ENCODE peak calls at places on chromosomes 13 and 19, in eight cellular contexts. One of them, this sample, is unnamed.

GRCh38 chr19:3682741-3683404 is 17.4 kb downstream of the PIP5K1C start:
- DNase-seq in lower leg skin: no peak
- DNase-seq in uterus: peak; percentile 66
- DNase-seq in D721Med: no peak
- DNase-seq in neural crest cell: no peak
- DNase-seq in epithelial cell of esophagus: no peak
- DNase-seq in upper lobe of right lung: no peak
- DNase-seq in testis: no peak
- DNase-seq in this sample: no peak

GRCh38 chr13:24834902-24835510 is 71.0 kb downstream of the RNF17 start:
- DNase-seq in lower leg skin: no peak
- DNase-seq in uterus: no peak
- DNase-seq in D721Med: no peak
- DNase-seq in neural crest cell: no peak
- DNase-seq in epithelial cell of esophagus: no peak
- DNase-seq in upper lobe of right lung: no peak
- DNase-seq in testis: no peak
- DNase-seq in this sample: no peak

GRCh38 chr13:50309872-50310594 is 294.8 kb downstream of the KCNRG start:
- DNase-seq in lower leg skin: no peak
- DNase-seq in uterus: no peak
- DNase-seq in D721Med: no peak
- DNase-seq in neural crest cell: no peak
- DNase-seq in epithelial cell of esophagus: no peak
- DNase-seq in upper lobe of right lung: no peak
- DNase-seq in testis: no peak
- DNase-seq in this sample: no peak

GRCh38 chr13:92827503-92827902 is 399.1 kb upstream of the GPC6 start:
- DNase-seq in lower leg skin: no peak
- DNase-seq in uterus: no peak
- DNase-seq in D721Med: no peak
- DNase-seq in neural crest cell: no peak
- DNase-seq in epithelial cell of esophagus: peak; percentile 68
- DNase-seq in upper lobe of right lung: no peak
- DNase-seq in testis: no peak
- DNase-seq in this sample: no peak

GRCh38 chr19:35351441-35352176 is 3.9 kb downstream of the FFAR1 start:
- DNase-seq in lower leg skin: no peak
- DNase-seq in uterus: no peak
- DNase-seq in D721Med: no peak
- DNase-seq in neural crest cell: no peak
- DNase-seq in epithelial cell of esophagus: no peak
- DNase-seq in upper lobe of right lung: peak; percentile 57
- DNase-seq in testis: no peak
- DNase-seq in this sample: no peak

GRCh38 chr19:55341191-55342043 is 1.7 kb downstream of the KMT5C start:
- DNase-seq in lower leg skin: no peak
- DNase-seq in uterus: peak; percentile 72
- DNase-seq in D721Med: peak; percentile 94
- DNase-seq in neural crest cell: peak; percentile 50
- DNase-seq in epithelial cell of esophagus: peak; percentile 55
- DNase-seq in upper lobe of right lung: peak; percentile 91
- DNase-seq in testis: peak; percentile 83
- DNase-seq in this sample: no peak

GRCh38 chr19:11168568-11168967 is 13.0 kb upstream of the SPC24 start:
- DNase-seq in lower leg skin: no peak
- DNase-seq in uterus: no peak
- DNase-seq in D721Med: no peak
- DNase-seq in neural crest cell: no peak
- DNase-seq in epithelial cell of esophagus: peak; percentile 97
- DNase-seq in upper lobe of right lung: no peak
- DNase-seq in testis: no peak
- DNase-seq in this sample: no peak

GRCh38 chr19:8355631-8356402 is 8.1 kb upstream of the ANGPTL4 start:
- DNase-seq in lower leg skin: peak; percentile 64
- DNase-seq in uterus: no peak
- DNase-seq in D721Med: no peak
- DNase-seq in neural crest cell: no peak
- DNase-seq in epithelial cell of esophagus: peak; percentile 78
- DNase-seq in upper lobe of right lung: peak; percentile 72
- DNase-seq in testis: peak; percentile 47
- DNase-seq in this sample: no peak

GRCh38 chr13:81988542-81988941 is 1647.6 kb upstream of the SPRY2 start:
- DNase-seq in lower leg skin: no peak
- DNase-seq in uterus: no peak
- DNase-seq in D721Med: no peak
- DNase-seq in neural crest cell: no peak
- DNase-seq in epithelial cell of esophagus: no peak
- DNase-seq in upper lobe of right lung: no peak
- DNase-seq in testis: no peak
- DNase-seq in this sample: no peak

GRCh38 chr19:40800339-40800996 is 1.5 kb downstream of the EGLN2 start:
- DNase-seq in lower leg skin: no peak
- DNase-seq in uterus: no peak
- DNase-seq in D721Med: no peak
- DNase-seq in neural crest cell: no peak
- DNase-seq in epithelial cell of esophagus: no peak
- DNase-seq in upper lobe of right lung: peak; percentile 73
- DNase-seq in testis: peak; percentile 52
- DNase-seq in this sample: no peak

GRCh38 chr19:2813235-2814160 is 6.2 kb upstream of the ZNF554 start:
- DNase-seq in lower leg skin: no peak
- DNase-seq in uterus: no peak
- DNase-seq in D721Med: peak; percentile 13
- DNase-seq in neural crest cell: no peak
- DNase-seq in epithelial cell of esophagus: peak; percentile 43
- DNase-seq in upper lobe of right lung: no peak
- DNase-seq in testis: no peak
- DNase-seq in this sample: no peak

GRCh38 chr13:79404985-79405384 is 1.1 kb downstream of the RBM26 start:
- DNase-seq in lower leg skin: no peak
- DNase-seq in uterus: no peak
- DNase-seq in D721Med: no peak
- DNase-seq in neural crest cell: no peak
- DNase-seq in epithelial cell of esophagus: peak; percentile 48
- DNase-seq in upper lobe of right lung: no peak
- DNase-seq in testis: no peak
- DNase-seq in this sample: no peak

GRCh38 chr13:74017301-74018092 is 116.7 kb downstream of the KLF12 start:
- DNase-seq in lower leg skin: no peak
- DNase-seq in uterus: no peak
- DNase-seq in D721Med: no peak
- DNase-seq in neural crest cell: no peak
- DNase-seq in epithelial cell of esophagus: no peak
- DNase-seq in upper lobe of right lung: no peak
- DNase-seq in testis: no peak
- DNase-seq in this sample: no peak

GRCh38 chr19:57334191-57334590 is 13.9 kb downstream of the ZNF543 start:
- DNase-seq in lower leg skin: no peak
- DNase-seq in uterus: no peak
- DNase-seq in D721Med: no peak
- DNase-seq in neural crest cell: no peak
- DNase-seq in epithelial cell of esophagus: peak; percentile 98
- DNase-seq in upper lobe of right lung: no peak
- DNase-seq in testis: peak; percentile 64
- DNase-seq in this sample: no peak

GRCh38 chr13:27960362-27961226 is 8.5 kb downstream of the CDX2 start:
- DNase-seq in lower leg skin: no peak
- DNase-seq in uterus: no peak
- DNase-seq in D721Med: peak; percentile 19
- DNase-seq in neural crest cell: peak; percentile 61
- DNase-seq in epithelial cell of esophagus: peak; percentile 29
- DNase-seq in upper lobe of right lung: peak; percentile 81
- DNase-seq in testis: peak; percentile 62
- DNase-seq in this sample: no peak
- TF ChIP-seq CTCF in lower leg skin: no peak
- TF ChIP-seq CTCF in uterus: no peak
- TF ChIP-seq CTCF in D721Med: peak; percentile 22
- TF ChIP-seq CTCF in neural crest cell: peak; percentile 68
- TF ChIP-seq CTCF in epithelial cell of esophagus: no peak
- TF ChIP-seq CTCF in upper lobe of right lung: peak; percentile 36
- TF ChIP-seq CTCF in testis: no peak
- TF ChIP-seq CTCF in this sample: peak; percentile 43

DNA sequence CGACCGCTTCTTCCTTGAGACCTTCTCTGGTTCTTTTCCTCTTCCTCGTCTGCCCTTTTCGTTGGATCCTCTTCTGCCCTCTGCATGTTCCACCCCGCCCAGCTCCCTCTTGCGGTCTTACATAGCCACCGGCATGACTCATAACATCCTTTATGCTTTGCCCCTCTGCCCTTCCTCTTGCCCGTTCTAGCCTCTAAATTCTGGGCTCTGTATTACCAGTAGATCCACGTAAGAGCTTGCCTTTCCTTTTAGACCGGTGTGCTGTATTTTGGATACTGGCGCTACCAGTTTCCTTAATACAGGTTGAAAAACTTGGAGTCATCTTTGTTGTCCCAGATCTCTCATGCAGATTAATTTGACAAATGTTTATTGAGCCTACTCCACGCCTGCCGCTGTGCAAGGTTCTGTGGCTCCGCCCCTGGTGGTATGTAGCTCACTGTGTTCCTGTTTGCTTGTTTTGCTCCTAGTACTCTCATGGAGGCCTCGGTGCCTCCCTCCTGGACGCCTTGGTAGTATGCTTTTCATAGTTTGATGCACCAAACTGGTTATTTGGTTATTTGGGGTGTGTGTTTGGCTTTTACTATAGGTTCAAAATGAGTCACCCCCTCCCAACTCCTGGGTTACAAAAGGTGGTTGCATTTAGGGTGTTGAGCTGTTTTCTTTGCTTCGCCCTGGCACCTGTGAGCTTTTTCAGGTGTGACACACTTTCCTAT is 1.7 kb downstream of the GTF3A start:
- DNase-seq in lower leg skin: peak; percentile 83
- DNase-seq in uterus: peak; percentile 39
- DNase-seq in D721Med: no peak
- DNase-seq in neural crest cell: no peak
- DNase-seq in epithelial cell of esophagus: peak; percentile 93
- DNase-seq in upper lobe of right lung: peak; percentile 86
- DNase-seq in testis: peak; percentile 66
- DNase-seq in this sample: no peak
- TF ChIP-seq CTCF in lower leg skin: no peak
- TF ChIP-seq CTCF in uterus: peak; percentile 42
- TF ChIP-seq CTCF in D721Med: peak; percentile 41
- TF ChIP-seq CTCF in neural crest cell: peak; percentile 64
- TF ChIP-seq CTCF in epithelial cell of esophagus: peak; percentile 59
- TF ChIP-seq CTCF in upper lobe of right lung: peak; percentile 46
- TF ChIP-seq CTCF in testis: no peak
- TF ChIP-seq CTCF in this sample: no peak

DNA sequence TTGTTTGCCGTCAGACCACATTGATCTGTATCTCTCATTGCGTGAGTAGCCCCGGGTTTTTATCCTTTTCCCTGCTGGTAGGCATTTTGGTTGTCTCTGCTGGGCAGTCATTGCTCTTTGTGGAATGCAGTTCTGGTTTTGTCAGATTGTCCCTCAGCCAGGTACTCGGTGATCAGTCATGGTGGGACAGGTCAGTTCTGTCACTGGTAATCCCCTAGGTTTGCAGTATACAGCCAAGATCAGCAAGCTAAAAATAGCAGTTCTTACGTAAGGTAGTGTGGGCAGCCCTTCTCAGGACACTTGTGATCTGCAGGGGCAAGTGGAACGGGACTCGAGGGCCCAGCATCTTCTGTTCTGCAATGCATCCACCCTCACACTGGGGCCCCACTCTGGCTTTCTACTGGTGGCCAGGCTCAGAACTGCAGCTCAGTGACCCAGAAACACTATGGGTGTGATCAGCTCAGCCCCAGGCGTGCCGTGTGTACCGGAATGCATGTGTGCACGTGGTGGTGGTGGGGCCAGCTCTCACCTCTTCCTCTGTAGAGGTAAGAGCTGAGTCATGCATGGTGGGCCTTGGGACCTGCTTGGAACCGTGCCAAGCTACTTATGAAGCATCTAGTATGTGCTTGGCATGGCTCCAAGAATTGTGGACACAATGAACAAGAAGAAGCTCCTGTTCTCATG is 6.3 kb downstream of the PLEKHF1 start:
- DNase-seq in lower leg skin: no peak
- DNase-seq in uterus: no peak
- DNase-seq in D721Med: no peak
- DNase-seq in neural crest cell: no peak
- DNase-seq in epithelial cell of esophagus: peak; percentile 82
- DNase-seq in upper lobe of right lung: peak; percentile 81
- DNase-seq in testis: peak; percentile 46
- DNase-seq in this sample: no peak
- TF ChIP-seq CTCF in lower leg skin: no peak
- TF ChIP-seq CTCF in uterus: no peak
- TF ChIP-seq CTCF in D721Med: no peak
- TF ChIP-seq CTCF in neural crest cell: peak; percentile 50
- TF ChIP-seq CTCF in epithelial cell of esophagus: peak; percentile 34
- TF ChIP-seq CTCF in upper lobe of right lung: peak; percentile 42
- TF ChIP-seq CTCF in testis: peak; percentile 11
- TF ChIP-seq CTCF in this sample: peak; percentile 26

GRCh38 chr13:94224670-94225069 is 254.8 kb downstream of the DCT start:
- DNase-seq in lower leg skin: no peak
- DNase-seq in uterus: no peak
- DNase-seq in D721Med: no peak
- DNase-seq in neural crest cell: no peak
- DNase-seq in epithelial cell of esophagus: no peak
- DNase-seq in upper lobe of right lung: no peak
- DNase-seq in testis: no peak
- DNase-seq in this sample: no peak
- TF ChIP-seq CTCF in lower leg skin: no peak
- TF ChIP-seq CTCF in uterus: no peak
- TF ChIP-seq CTCF in D721Med: no peak
- TF ChIP-seq CTCF in neural crest cell: no peak
- TF ChIP-seq CTCF in epithelial cell of esophagus: no peak
- TF ChIP-seq CTCF in upper lobe of right lung: no peak
- TF ChIP-seq CTCF in testis: no peak
- TF ChIP-seq CTCF in this sample: no peak

This sample was measured in mesothelial cell of epicardium.